ENCODE peak calls at places on chromosomes 7 and 10, in four cellular contexts. Z is IMR-90, L is H9, I is H1. R is an unnamed sample.

GRCh38 chr7:105057472-105057871 is 43.5 kb downstream of the KMT2E start:
- DNase-seq in Z (no peak), L (no peak), I (no peak), R (no peak)

GRCh38 chr7:142898377-142899235 is 13.1 kb upstream of the TRPV6 start:
- DNase-seq in Z (no peak), L (no peak), I (no peak), R (peak; percentile 31)

GRCh38 chr10:104642311-104643022 is 1.4 kb downstream of the SORCS3 start:
- DNase-seq in Z (no peak), L (peak; percentile 93), I (peak; percentile 66), R (peak; percentile 88)

GRCh38 chr10:132183046-132183445 is 3.7 kb upstream of the DPYSL4 start:
- DNase-seq in Z (no peak), L (no peak), I (no peak), R (no peak)

GRCh38 chr7:145360511-145361100 is 524.8 kb upstream of the TPK1 start:
- DNase-seq in Z (no peak), L (peak; percentile 26), I (no peak), R (no peak)

GRCh38 chr10:122207596-122207995 is 63.5 kb upstream of the BTBD16 start:
- DNase-seq in Z (peak; percentile 51), L (no peak), I (no peak), R (no peak)

GRCh38 chr7:105327201-105327600 is 61.5 kb downstream of the SRPK2 start:
- DNase-seq in Z (no peak), L (no peak), I (no peak), R (no peak)

GRCh38 chr10:96797485-96797884 is 34.6 kb upstream of the LCOR start:
- DNase-seq in Z (no peak), L (no peak), I (no peak), R (no peak)

GRCh38 chr10:71717056-71717755 is 2.4 kb downstream of the C10orf105 start:
- DNase-seq in Z (no peak), L (no peak), I (no peak), R (no peak)

GRCh38 chr7:128431221-128431620 is 21.4 kb upstream of the IMPDH1 start:
- DNase-seq in Z (no peak), L (peak; percentile 62), I (no peak), R (peak; percentile 53)

GRCh38 chr7:73972614-73973013 is 55.4 kb upstream of the ELN start:
- DNase-seq in Z (no peak), L (no peak), I (no peak), R (no peak)

GRCh38 chr7:55550010-55550409 is 22.3 kb downstream of the VOPP1 start:
- DNase-seq in Z (no peak), L (no peak), I (no peak), R (no peak)

GRCh38 chr7:64959072-64959747 is 31.6 kb downstream of the ZNF117 start:
- DNase-seq in Z (no peak), L (no peak), I (no peak), R (peak; percentile 29)

GRCh38 chr10:5945203-5945534 is 32.2 kb downstream of the IL15RA start:
- DNase-seq in Z (no peak), L (no peak), I (no peak), R (no peak)

GRCh38 chr7:149147072-149147729 is at the start of gene ZNF398:
- DNase-seq in Z (peak; percentile 77), L (peak; percentile 74), I (no peak), R (peak; percentile 80)

GRCh38 chr7:51090411-51090810 is 226.2 kb downstream of the COBL start:
- DNase-seq in Z (no peak), L (no peak), I (no peak), R (peak; percentile 29)

GRCh38 chr7:37067961-37068536 is 343.8 kb upstream of the AOAH start:
- DNase-seq in Z (peak; percentile 7), L (no peak), I (no peak), R (no peak)

GRCh38 chr7:9264395-9264794 is 831.0 kb downstream of the NXPH1 start:
- DNase-seq in Z (no peak), L (no peak), I (no peak), R (peak; percentile 17)

GRCh38 chr10:9301148-9301547 is 1246.7 kb downstream of the GATA3 start:
- DNase-seq in Z (no peak), L (no peak), I (no peak), R (no peak)

GRCh38 chr7:39621261-39621660 is 2.1 kb upstream of the RALA start:
- DNase-seq in Z (peak; percentile 97), L (no peak), I (no peak), R (no peak)

GRCh38 chr7:89223906-89224395 is 428.4 kb upstream of the TEX47 start:
- DNase-seq in Z (no peak), L (no peak), I (no peak), R (no peak)

GRCh38 chr10:128843972-128844371 is 623.1 kb upstream of the MGMT start:
- DNase-seq in Z (no peak), L (no peak), I (no peak), R (peak; percentile 8)

GRCh38 chr7:79740076-79740475 is 286.6 kb upstream of the MAGI2 start:
- DNase-seq in Z (no peak), L (no peak), I (no peak), R (no peak)

GRCh38 chr7:148914208-148914777 is 30.2 kb upstream of the EZH2 start:
- DNase-seq in Z (peak; percentile 85), L (no peak), I (no peak), R (peak; percentile 35)

GRCh38 chr10:31836569-31837406 is 91.8 kb downstream of the ARHGAP12 start:
- DNase-seq in Z (peak; percentile 48), L (peak; percentile 38), I (no peak), R (peak; percentile 83)

GRCh38 chr7:18829101-18829486 is 288.3 kb downstream of the TWIST1 start:
- DNase-seq in Z (no peak), L (no peak), I (no peak), R (no peak)

GRCh38 chr7:137881607-137882260 is 35.0 kb upstream of the DGKI start:
- DNase-seq in Z (no peak), L (no peak), I (no peak), R (no peak)

GRCh38 chr7:137880432-137880831 is 33.7 kb upstream of the DGKI start:
- DNase-seq in Z (peak; percentile 77), L (no peak), I (no peak), R (no peak)

GRCh38 chr7:137882261-137882668 is 35.5 kb upstream of the DGKI start:
- DNase-seq in Z (peak; percentile 100), L (no peak), I (no peak), R (peak; percentile 79)

GRCh38 chr7:137885623-137886022 is 38.8 kb upstream of the DGKI start:
- DNase-seq in Z (no peak), L (no peak), I (no peak), R (no peak)

DNA sequence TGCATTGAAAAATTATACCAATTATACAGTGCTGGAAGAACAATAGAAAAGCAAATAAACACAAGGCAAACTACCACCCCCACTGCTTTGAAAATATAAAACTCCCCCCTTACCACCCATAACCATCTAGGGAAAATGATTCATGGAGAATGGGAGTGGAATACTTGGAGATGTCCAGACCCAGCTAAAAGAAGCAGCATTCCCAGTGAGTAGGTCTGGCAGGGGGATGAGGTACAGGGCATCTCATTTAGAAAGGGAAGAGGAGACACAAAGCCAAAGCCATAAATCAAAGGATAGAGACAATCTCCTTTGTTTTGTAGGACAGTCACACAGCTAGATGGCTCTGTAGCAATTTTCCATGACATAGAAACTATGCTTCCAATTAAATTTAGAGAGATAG is 36.0 kb upstream of the DGKI start:
- DNase-seq in Z (peak; percentile 50), L (no peak), I (no peak), R (no peak)
- H3K4me2 ChIP-seq in Z (peak overlapping the region; percentile 30), L (no peak overlapping the region), I (no peak overlapping the region), R (no peak overlapping the region)

GRCh38 chr10:4212111-4212635 is 427.2 kb upstream of the KLF6 start:
- DNase-seq in Z (no peak), L (no peak), I (no peak), R (no peak)
- H4K5ac ChIP-seq in Z (no peak overlapping the region), L (no peak overlapping the region), I (no peak overlapping the region), R (no peak overlapping the region)

DNA sequence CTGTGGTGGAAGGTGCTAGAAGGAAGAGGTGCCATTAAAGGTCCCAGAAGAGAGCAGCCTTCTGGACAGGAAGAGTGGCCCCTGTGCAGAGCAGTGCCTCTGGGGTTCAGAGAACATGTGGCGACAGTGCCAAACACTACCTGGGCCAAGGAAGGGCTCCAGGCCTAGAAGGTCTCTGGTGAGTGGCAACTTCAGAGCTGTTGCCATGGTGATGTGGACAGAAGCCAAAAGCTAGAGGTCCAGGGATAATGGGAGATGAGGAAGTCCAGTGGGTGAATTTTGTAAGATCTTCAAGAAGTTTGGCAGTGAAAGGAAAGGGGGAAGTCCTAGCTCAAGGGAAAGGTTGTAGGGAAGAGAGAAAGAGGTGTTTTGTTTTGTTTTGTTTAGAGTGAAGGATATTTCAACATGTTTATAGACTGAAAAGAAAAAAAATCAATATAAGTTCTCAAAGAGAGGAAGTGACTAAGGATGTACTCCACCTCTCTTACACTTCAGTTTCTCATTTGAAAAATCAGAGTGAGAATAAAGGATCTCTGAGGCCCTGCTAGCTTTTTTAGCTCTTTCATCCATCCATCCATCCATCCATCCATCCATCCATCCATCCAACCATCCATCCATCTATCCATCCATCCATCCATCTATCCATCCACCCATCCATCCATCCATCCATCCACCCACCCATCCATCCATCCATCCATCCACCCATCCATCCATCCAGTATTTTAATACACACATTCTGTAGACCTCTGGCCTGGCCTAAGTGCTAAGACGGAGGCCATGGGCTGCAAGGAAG is 77.1 kb upstream of the DUSP5 start:
- DNase-seq in Z (peak; percentile 61), L (no peak), I (no peak), R (no peak)
- H3K4me2 ChIP-seq in Z (no peak overlapping the region), L (no peak overlapping the region), I (no peak overlapping the region), R (no peak overlapping the region)

DNA sequence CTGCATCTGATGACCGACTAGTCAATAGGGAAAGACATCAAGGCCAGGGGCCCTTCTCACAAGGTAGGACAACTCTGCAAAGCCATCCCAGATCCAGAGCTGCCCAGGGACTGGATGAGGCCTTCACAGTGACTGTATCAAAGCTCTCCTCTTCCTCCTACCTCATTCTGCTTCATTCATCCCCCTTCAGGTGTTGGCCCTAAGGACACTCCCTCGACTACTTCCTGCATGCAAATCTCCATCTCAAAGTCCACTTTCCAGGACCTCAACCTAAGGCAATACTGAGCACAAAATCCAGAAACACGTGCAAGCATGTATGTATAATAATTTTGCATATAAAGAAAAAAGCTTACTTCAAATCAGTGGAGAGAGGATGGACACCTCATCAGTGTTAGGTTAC is 25.1 kb downstream of the DPY19L1 start:
- DNase-seq in Z (no peak), L (no peak), I (no peak), R (no peak)
- H4K5ac ChIP-seq in Z (no peak overlapping the region), L (no peak overlapping the region), I (no peak overlapping the region), R (no peak overlapping the region)

DNA sequence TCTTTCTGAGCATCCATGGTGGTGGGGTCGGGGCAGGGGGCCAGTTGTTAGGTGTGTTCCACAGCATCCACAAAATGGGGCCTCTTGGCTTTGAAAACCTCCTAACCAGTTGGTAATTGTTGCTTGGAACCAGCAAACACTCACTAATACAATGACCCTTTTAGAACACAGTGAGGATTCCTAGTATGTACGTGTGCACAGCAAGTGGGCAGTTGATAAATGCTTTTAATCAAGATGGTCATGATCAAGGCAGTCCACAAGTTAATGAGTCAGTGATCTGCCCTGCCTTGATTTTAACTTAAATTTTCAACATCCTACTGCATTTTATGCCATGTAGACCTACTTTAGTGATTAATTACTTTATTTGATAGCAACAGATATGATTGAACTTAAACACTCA is 103.1 kb downstream of the ETV1 start:
- DNase-seq in Z (no peak), L (no peak), I (no peak), R (no peak)
- H3K4me2 ChIP-seq in Z (no peak overlapping the region), L (no peak overlapping the region), I (no peak overlapping the region), R (no peak overlapping the region)

GRCh38 chr10:74955796-74956195 is 129.4 kb downstream of the KAT6B start:
- DNase-seq in Z (peak; percentile 30), L (no peak), I (no peak), R (no peak)
- H4K5ac ChIP-seq in Z (no peak overlapping the region), L (no peak overlapping the region), I (no peak overlapping the region), R (no peak overlapping the region)

R was measured in mesendoderm.